ENCODE peak calls at places on chromosomes 1 and 21, in eight cellular contexts. A is RWPE1; K is SW480; X is posterior cingulate gyrus; E is GM20000; Z is CD4-positive, alpha-beta T cell; S is cerebellum; G is progenitor cell of endocrine pancreas. W is an unnamed sample.

GRCh38 chr1:216422821-216423529 is at the start of gene USH2A:
- DNase-seq in A (no peak), K (no peak), X (no peak), E (no peak), Z (no peak), S (no peak), G (peak; percentile 40), W (peak; percentile 7)

GRCh38 chr1:37042506-37042905 is 8.2 kb upstream of the GRIK3 start:
- DNase-seq in A (no peak), K (no peak), X (no peak), E (no peak), Z (no peak), S (no peak), G (no peak), W (no peak)

GRCh38 chr1:67211589-67212563 is 45.6 kb downstream of the IL23R start:
- DNase-seq in A (peak; percentile 5), K (peak; percentile 13), X (no peak), E (peak; percentile 14), Z (peak; percentile 16), S (no peak), G (peak; percentile 12), W (no peak)

GRCh38 chr1:219185486-219186117 is 11.9 kb downstream of the LYPLAL1 start:
- DNase-seq in A (no peak), K (no peak), X (no peak), E (no peak), Z (no peak), S (no peak), G (no peak), W (no peak)

GRCh38 chr1:175877939-175878730 is 134.7 kb upstream of the TNR start:
- DNase-seq in A (no peak), K (no peak), X (peak; percentile 56), E (no peak), Z (no peak), S (peak; percentile 70), G (no peak), W (no peak)

GRCh38 chr1:94325379-94326302 is 88.3 kb upstream of the ARHGAP29 start:
- DNase-seq in A (peak; percentile 94), K (peak; percentile 83), X (no peak), E (no peak), Z (no peak), S (peak; percentile 49), G (no peak), W (no peak)

GRCh38 chr1:150567717-150568561 is 11.5 kb downstream of the MCL1 start:
- DNase-seq in A (peak; percentile 87), K (peak; percentile 82), X (no peak), E (no peak), Z (no peak), S (no peak), G (peak; percentile 66), W (peak; percentile 95)

GRCh38 chr1:26035203-26035958 is 10.5 kb downstream of the SLC30A2 start:
- DNase-seq in A (peak; percentile 97), K (peak; percentile 92), X (peak; percentile 92), E (peak; percentile 97), Z (peak; percentile 88), S (peak; percentile 98), G (peak; percentile 87), W (peak; percentile 77)

GRCh38 chr1:39540504-39541031 is 36.0 kb downstream of the PABPC4 start:
- DNase-seq in A (no peak), K (no peak), X (peak; percentile 34), E (no peak), Z (no peak), S (no peak), G (no peak), W (no peak)

GRCh38 chr1:22053861-22054770 is 1.6 kb downstream of the CDC42 start:
- DNase-seq in A (no peak), K (no peak), X (no peak), E (no peak), Z (no peak), S (no peak), G (no peak), W (no peak)

GRCh38 chr1:226602186-226603029 is 53.8 kb downstream of the STUM start:
- DNase-seq in A (peak; percentile 75), K (no peak), X (no peak), E (no peak), Z (no peak), S (no peak), G (no peak), W (no peak)

GRCh38 chr1:31937300-31938183 is 626 bp downstream of the PTP4A2 start:
- DNase-seq in A (peak; percentile 44), K (peak; percentile 66), X (peak; percentile 71), E (peak; percentile 72), Z (peak; percentile 69), S (peak; percentile 65), G (peak; percentile 56), W (no peak)

GRCh38 chr21:42518626-42519025 is 5.0 kb downstream of the SLC37A1 start:
- DNase-seq in A (no peak), K (no peak), X (no peak), E (no peak), Z (no peak), S (no peak), G (no peak), W (no peak)

GRCh38 chr1:114231301-114231700 is 77.6 kb upstream of the SYT6 start:
- DNase-seq in A (no peak), K (no peak), X (no peak), E (no peak), Z (no peak), S (no peak), G (no peak), W (no peak)

GRCh38 chr1:97849350-97850339 is 71.2 kb downstream of the DPYD start:
- DNase-seq in A (peak; percentile 78), K (no peak), X (no peak), E (peak; percentile 12), Z (no peak), S (no peak), G (no peak), W (no peak)

GRCh38 chr21:15124731-15125130 is 59.9 kb upstream of the NRIP1 start:
- DNase-seq in A (no peak), K (no peak), X (no peak), E (no peak), Z (no peak), S (no peak), G (no peak), W (no peak)

GRCh38 chr1:230068952-230069684 is 2.1 kb downstream of the GALNT2 start:
- DNase-seq in A (peak; percentile 48), K (peak; percentile 29), X (no peak), E (peak; percentile 38), Z (no peak), S (no peak), G (no peak), W (no peak)

GRCh38 chr1:64898107-64898861 is 68.1 kb downstream of the JAK1 start:
- DNase-seq in A (peak; percentile 78), K (peak; percentile 95), X (no peak), E (peak; percentile 65), Z (peak; percentile 12), S (no peak), G (no peak), W (no peak)

GRCh38 chr1:221783936-221784335 is 42.0 kb upstream of the DUSP10 start:
- DNase-seq in A (no peak), K (no peak), X (no peak), E (no peak), Z (no peak), S (no peak), G (no peak), W (no peak)

GRCh38 chr1:184035719-184036516 is 1.6 kb downstream of the COLGALT2 start:
- DNase-seq in A (no peak), K (no peak), X (no peak), E (no peak), Z (no peak), S (no peak), G (no peak), W (no peak)

GRCh38 chr1:246355421-246356230 is 151.5 kb downstream of the SMYD3 start:
- DNase-seq in A (no peak), K (no peak), X (no peak), E (no peak), Z (no peak), S (no peak), G (no peak), W (no peak)

GRCh38 chr1:9228589-9228988 is 6.0 kb upstream of the H6PD start:
- DNase-seq in A (peak; percentile 13), K (no peak), X (no peak), E (no peak), Z (no peak), S (no peak), G (no peak), W (no peak)

GRCh38 chr21:34204481-34205439 is 131.4 kb downstream of the MRPS6 start:
- DNase-seq in A (no peak), K (no peak), X (no peak), E (no peak), Z (no peak), S (peak; percentile 68), G (no peak), W (no peak)

GRCh38 chr1:47388548-47389238 is 27.4 kb upstream of the FOXE3 start:
- DNase-seq in A (peak; percentile 78), K (peak; percentile 59), X (peak; percentile 45), E (peak; percentile 69), Z (no peak), S (peak; percentile 32), G (peak; percentile 49), W (peak; percentile 28)